ENCODE peak calls at places on chromosomes 16 and 17, in nine cellular contexts. I, Q, J, C, G, M, U, V and L are unnamed samples.

GRCh38 chr16:70267516-70267915 is 15.8 kb upstream of the EXOSC6 start:
- DNase-seq in Q (no peak), V (no peak), J (no peak), C (no peak), I (peak; percentile 68), M (peak; percentile 70), G (no peak), U (no peak), L (peak; percentile 45)

GRCh38 chr17:45052052-45052772 is 780 bp upstream of the DCAKD start:
- DNase-seq in I (peak; percentile 90), G (no peak), Q (no peak), C (no peak), V (no peak), U (peak; percentile 7), J (no peak), M (peak; percentile 52), L (peak; percentile 54)

GRCh38 chr16:73125860-73126259 is 77.9 kb upstream of the ZFHX3 start:
- DNase-seq in V (no peak), Q (peak; percentile 40), U (no peak), J (peak; percentile 24), G (no peak), I (no peak), M (no peak), C (no peak), L (no peak)

GRCh38 chr17:79837888-79838540 is 1.2 kb downstream of the CBX4 start:
- DNase-seq in V (no peak), G (no peak), I (peak; percentile 63), M (no peak), C (no peak), Q (peak; percentile 19), U (no peak), J (no peak), L (no peak)

GRCh38 chr16:83095926-83096692 is 469.3 kb downstream of the CDH13 start:
- DNase-seq in V (no peak), M (no peak), U (no peak), I (no peak), Q (no peak), J (no peak), G (no peak), C (no peak), L (no peak)

GRCh38 chr16:87178977-87179376 is 138.2 kb downstream of the C16orf95 start:
- DNase-seq in G (no peak), U (no peak), M (peak; percentile 39), J (no peak), V (no peak), C (no peak), Q (no peak), I (no peak), L (no peak)

GRCh38 chr16:23293016-23293415 is 9.1 kb upstream of the SCNN1B start:
- DNase-seq in I (no peak), Q (no peak), U (no peak), M (no peak), G (no peak), C (no peak), V (no peak), J (no peak), L (no peak)

GRCh38 chr17:40373324-40373723 is 8.8 kb upstream of the GJD3 start:
- DNase-seq in M (no peak), I (no peak), Q (no peak), J (no peak), V (no peak), G (no peak), U (no peak), C (no peak), L (no peak)

GRCh38 chr17:429589-429988 is 77.0 kb upstream of the RPH3AL start:
- DNase-seq in M (no peak), U (no peak), Q (no peak), G (no peak), C (no peak), J (no peak), I (no peak), V (no peak), L (no peak)

GRCh38 chr17:68910256-68910705 is 44.9 kb downstream of the ABCA8 start:
- DNase-seq in G (no peak), I (no peak), M (no peak), C (peak; percentile 31), Q (no peak), V (no peak), U (no peak), J (no peak), L (no peak)

GRCh38 chr16:68363847-68364600 is 53.2 kb downstream of the PRMT7 start:
- DNase-seq in M (no peak), Q (no peak), I (no peak), G (peak; percentile 68), J (no peak), U (no peak), V (no peak), C (no peak), L (no peak)

GRCh38 chr17:44448412-44448811 is 54.8 kb downstream of the GPATCH8 start:
- DNase-seq in U (no peak), J (no peak), Q (no peak), G (no peak), C (no peak), I (no peak), V (no peak), M (no peak), L (no peak)

GRCh38 chr17:15091825-15092224 is 173.3 kb downstream of the PMP22 start:
- DNase-seq in C (no peak), I (peak; percentile 2), M (no peak), U (no peak), V (no peak), Q (no peak), G (no peak), J (no peak), L (no peak)

GRCh38 chr16:54897930-54898329 is 32.7 kb upstream of the IRX5 start:
- DNase-seq in G (no peak), V (no peak), J (no peak), C (no peak), M (no peak), I (no peak), Q (no peak), U (no peak), L (no peak)

GRCh38 chr17:32016231-32016630 is 9.0 kb downstream of the LRRC37B start:
- DNase-seq in U (no peak), C (no peak), I (no peak), J (no peak), M (no peak), G (no peak), Q (no peak), V (no peak), L (no peak)

GRCh38 chr17:8212312-8213180 is 2.2 kb upstream of the AURKB start:
- DNase-seq in U (no peak), I (no peak), G (no peak), C (no peak), M (no peak), J (no peak), Q (no peak), V (no peak), L (no peak)

GRCh38 chr16:46812781-46813555 is 18.0 kb downstream of the C16orf87 start:
- DNase-seq in I (peak; percentile 26), Q (no peak), U (no peak), C (no peak), J (no peak), V (no peak), M (no peak), G (no peak), L (no peak)

GRCh38 chr16:70800798-70801480 is at the start of gene VAC14:
- DNase-seq in I (peak; percentile 95), C (peak; percentile 82), J (no peak), Q (peak; percentile 91), M (peak; percentile 91), V (peak; percentile 96), U (peak; percentile 97), G (peak; percentile 97), L (peak; percentile 87)

GRCh38 chr17:1203111-1203966 is 23.6 kb upstream of the ABR start:
- DNase-seq in J (no peak), M (peak; percentile 76), I (peak; percentile 19), V (peak; percentile 15), U (peak; percentile 46), C (no peak), G (peak; percentile 87), Q (peak; percentile 66), L (no peak)

GRCh38 chr17:54867634-54868033 is 33.0 kb upstream of the TOM1L1 start:
- DNase-seq in C (no peak), U (no peak), Q (no peak), J (no peak), M (no peak), I (peak; percentile 18), G (no peak), V (no peak), L (no peak)

GRCh38 chr17:15436399-15437369 is 30.7 kb downstream of the CDRT4 start:
- DNase-seq in I (peak; percentile 20), Q (peak; percentile 51), V (no peak), C (peak; percentile 23), U (no peak), M (peak; percentile 71), J (no peak), G (peak; percentile 78), L (no peak)

GRCh38 chr16:10538583-10538982 is 41.8 kb downstream of the EMP2 start:
- DNase-seq in M (no peak), J (no peak), G (no peak), I (no peak), V (no peak), U (no peak), C (no peak), Q (no peak), L (no peak)

GRCh38 chr16:21646721-21647561 is 5.5 kb downstream of the IGSF6 start:
- DNase-seq in I (no peak), M (no peak), C (no peak), V (peak; percentile 46), G (no peak), Q (no peak), J (no peak), U (peak; percentile 42), L (no peak)

GRCh38 chr16:72094266-72094610 is 591 bp downstream of the DHX38 start:
- DNase-seq in M (no peak), V (no peak), C (no peak), I (no peak), G (no peak), J (no peak), Q (no peak), U (no peak), L (no peak)

GRCh38 chr17:75012320-75013076 is at the start of gene MRPL58:
- DNase-seq in M (peak; percentile 85), G (peak; percentile 93), V (peak; percentile 60), Q (peak; percentile 49), I (peak; percentile 95), J (no peak), C (peak; percentile 78), U (peak; percentile 65), L (peak; percentile 94)

GRCh38 chr17:74011963-74012362 is 191.5 kb upstream of the RPL38 start:
- DNase-seq in M (no peak), C (no peak), G (no peak), J (no peak), Q (no peak), I (peak; percentile 99), U (no peak), V (no peak), L (peak; percentile 82)